ENCODE peak calls at places on chromosomes 4 and X, in six cellular contexts. E, X, G, N, I and J are unnamed samples.

GRCh38 chr4:37873383-37873782 is 17.5 kb upstream of the TBC1D1 start:
- DNase-seq in E (no peak), X (peak), G (no peak), N (no peak), I (peak), J (peak)

GRCh38 chr4:156547439-156547838 is 424.2 kb downstream of the PDGFC start:
- DNase-seq in E (peak), X (no peak), G (no peak), N (no peak), I (no peak), J (peak)

GRCh38 chr4:7291372-7292135 is 99.2 kb downstream of the SORCS2 start:
- DNase-seq in E (no peak), X (no peak), G (no peak), N (no peak), I (no peak), J (no peak)

GRCh38 chr4:23268072-23268771 is 575.5 kb downstream of the GBA3 start:
- DNase-seq in E (no peak), X (no peak), G (no peak), N (no peak), I (no peak), J (no peak)

GRCh38 chr4:161256172-161256571 is 907.6 kb downstream of the FSTL5 start:
- DNase-seq in E (no peak), X (no peak), G (no peak), N (no peak), I (no peak), J (no peak)

GRCh38 chrX:138492371-138492770 is 219.1 kb downstream of the FGF13 start:
- DNase-seq in E (no peak), X (no peak), G (no peak), N (no peak), I (no peak), J (peak)

GRCh38 chr4:119739796-119740195 is 111.2 kb upstream of the PDE5A start:
- DNase-seq in E (no peak), X (no peak), G (no peak), N (no peak), I (no peak), J (no peak)

GRCh38 chr4:5361968-5362367 is 310.7 kb downstream of the STK32B start:
- DNase-seq in E (peak), X (no peak), G (no peak), N (no peak), I (no peak), J (peak)

GRCh38 chr4:124334119-124334518 is 378.4 kb downstream of the ANKRD50 start:
- DNase-seq in E (peak), X (peak), G (peak), N (no peak), I (peak), J (peak)

GRCh38 chrX:23372220-23372902 is 37.7 kb downstream of the PTCHD1 start:
- DNase-seq in E (no peak), X (no peak), G (no peak), N (no peak), I (no peak), J (no peak)

GRCh38 chr4:112448211-112448745 is 67.7 kb downstream of the NEUROG2 start:
- DNase-seq in E (no peak), X (no peak), G (no peak), N (no peak), I (no peak), J (no peak)

GRCh38 chr4:188660796-188661195 is 521.6 kb downstream of the TRIML1 start:
- DNase-seq in E (no peak), X (no peak), G (no peak), N (no peak), I (no peak), J (no peak)

GRCh38 chr4:107794001-107794400 is 30.7 kb upstream of the SGMS2 start:
- DNase-seq in E (no peak), X (no peak), G (no peak), N (no peak), I (no peak), J (no peak)

GRCh38 chrX:120457766-120458180 is 11.3 kb downstream of the LAMP2 start:
- DNase-seq in E (no peak), X (no peak), G (no peak), N (peak), I (no peak), J (peak)

GRCh38 chrX:67725471-67725870 is 181.7 kb downstream of the AR start:
- DNase-seq in E (no peak), X (no peak), G (no peak), N (no peak), I (no peak), J (no peak)

DNA sequence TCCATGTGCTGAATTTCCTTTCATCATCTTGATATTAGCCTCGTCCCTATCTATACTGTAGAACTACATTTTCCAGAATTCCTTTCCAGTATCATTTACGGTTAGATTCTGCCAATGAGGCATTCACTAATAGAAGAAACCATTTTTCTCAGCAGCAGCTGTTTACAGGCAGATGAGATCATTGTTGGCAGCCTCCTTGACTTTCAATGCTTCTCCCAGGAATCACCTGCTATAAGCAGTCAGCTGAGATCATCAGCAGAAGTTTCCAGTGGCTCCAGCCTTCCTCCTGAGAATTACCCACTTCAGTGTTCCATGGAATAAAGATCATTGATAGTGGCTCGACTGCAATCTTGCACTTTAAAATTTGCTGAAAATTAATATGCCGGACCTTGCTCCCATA is 157.3 kb upstream of the TET2 start:
- DNase-seq in E (no peak), X (no peak), G (no peak), N (no peak), I (no peak), J (no peak)
- TF ChIP-seq MYC in E (no peak), X (no peak), G (no peak), N (no peak), I (no peak), J (no peak)

GRCh38 chr4:1177274-1178141 is 5.1 kb upstream of the SPON2 start:
- DNase-seq in E (no peak), X (no peak), G (no peak), N (no peak), I (peak), J (peak)
- TF ChIP-seq MYC in E (no peak), X (no peak), G (no peak), N (no peak), I (no peak), J (peak)

GRCh38 chr4:70559924-70560323 is 32.1 kb upstream of the AMBN start:
- DNase-seq in E (no peak), X (no peak), G (no peak), N (no peak), I (peak), J (no peak)

GRCh38 chr4:70559216-70559830 is 32.7 kb upstream of the AMBN start:
- DNase-seq in E (peak), X (peak), G (peak), N (no peak), I (peak), J (peak)

GRCh38 chr4:70556856-70557255 is 35.2 kb upstream of the AMBN start:
- DNase-seq in E (no peak), X (no peak), G (no peak), N (no peak), I (no peak), J (no peak)
- TF ChIP-seq MYC in E (no peak), X (no peak), G (no peak), N (no peak), I (no peak), J (no peak)

DNA sequence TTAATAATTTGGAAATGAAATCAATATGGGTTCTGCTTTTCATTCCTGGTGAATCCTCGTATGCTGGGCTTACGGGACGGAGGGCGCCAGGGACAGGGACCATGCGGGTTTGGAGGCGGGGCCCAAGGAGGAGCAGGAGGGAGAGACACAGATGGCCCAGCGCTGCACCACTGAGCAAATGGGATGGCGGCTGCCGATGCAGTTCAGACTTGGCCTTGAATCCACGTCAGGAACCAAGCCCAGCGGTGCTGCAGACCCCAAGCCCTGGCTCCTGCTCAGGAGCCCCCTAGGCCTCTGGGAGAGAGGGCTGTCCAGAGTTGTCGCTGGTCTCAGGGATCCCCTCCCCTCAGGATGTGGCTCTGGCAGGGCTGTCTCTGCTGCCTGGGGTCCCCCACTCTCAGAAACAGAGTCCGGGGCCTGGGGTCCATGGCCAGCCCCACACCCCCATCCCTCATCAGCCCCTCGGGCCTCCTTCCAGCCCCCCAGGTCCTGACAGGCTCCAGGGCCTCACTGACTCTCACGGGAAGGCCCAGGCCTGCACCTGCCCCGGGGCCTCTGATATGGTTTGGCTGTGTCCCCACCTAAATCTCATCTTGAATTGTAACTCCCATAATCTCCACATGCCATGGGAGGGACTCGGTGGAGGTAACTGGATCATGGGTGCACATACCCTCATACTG is 75.2 kb downstream of the FAM53A start:
- DNase-seq in E (no peak), X (no peak), G (no peak), N (no peak), I (no peak), J (no peak)
- TF ChIP-seq MYC in E (no peak), X (no peak), G (no peak), N (no peak), I (no peak), J (no peak)